ENCODE peak calls at places on chromosomes 7 and 10, in four cellular contexts. E is HCT116, L is transverse colon, J is lower leg skin. O is an unnamed sample.

GRCh38 chr7:116969371-116969902 is 16.1 kb downstream of the ST7 start:
- DNase-seq in E (no peak), L (no peak), J (no peak), O (no peak)

GRCh38 chr7:55405856-55406541 is 40.9 kb downstream of the LANCL2 start:
- DNase-seq in E (no peak), L (peak), J (no peak), O (no peak)

GRCh38 chr10:35394411-35394851 is 58.1 kb downstream of the CCNY start:
- DNase-seq in E (no peak), L (no peak), J (no peak), O (no peak)

GRCh38 chr10:67779455-67780205 is 58.4 kb downstream of the DNAJC12 start:
- DNase-seq in E (peak), L (peak), J (no peak), O (peak)

GRCh38 chr10:5921746-5922145 is 31.7 kb downstream of the FBH1 start:
- DNase-seq in E (no peak), L (no peak), J (no peak), O (no peak)

GRCh38 chr10:73467210-73467609 is 28.6 kb downstream of the PPP3CB start:
- DNase-seq in E (no peak), L (no peak), J (no peak), O (no peak)

GRCh38 chr7:123210986-123211385 is 11.2 kb upstream of the SLC13A1 start:
- DNase-seq in E (no peak), L (no peak), J (no peak), O (no peak)

GRCh38 chr7:129607471-129608120 is 3.9 kb upstream of the NRF1 start:
- DNase-seq in E (no peak), L (peak), J (no peak), O (no peak)

GRCh38 chr7:158075633-158076001 is 512.0 kb downstream of the PTPRN2 start:
- DNase-seq in E (no peak), L (no peak), J (no peak), O (no peak)

GRCh38 chr7:1498370-1499305 is 5.6 kb downstream of the INTS1 start:
- DNase-seq in E (no peak), L (no peak), J (no peak), O (no peak)

GRCh38 chr10:108104697-108105096 is 940.2 kb upstream of the SORCS1 start:
- DNase-seq in E (no peak), L (no peak), J (no peak), O (no peak)

GRCh38 chr10:90167174-90168064 is 466.0 kb downstream of the KIF20B start:
- DNase-seq in E (no peak), L (no peak), J (no peak), O (no peak)

GRCh38 chr7:132783824-132784223 is 207.6 kb upstream of the PLXNA4 start:
- DNase-seq in E (peak), L (no peak), J (peak), O (no peak)

GRCh38 chr10:54594289-54594688 is 206.7 kb downstream of the PCDH15 start:
- DNase-seq in E (no peak), L (no peak), J (no peak), O (no peak)

GRCh38 chr7:51315393-51316261 is 982 bp downstream of the COBL start:
- DNase-seq in E (peak), L (peak), J (peak), O (no peak)

GRCh38 chr10:69650589-69651261 is 20.7 kb downstream of the FAM241B start:
- DNase-seq in E (no peak), L (no peak), J (no peak), O (no peak)

GRCh38 chr7:157432541-157432956 is 95.7 kb downstream of the DNAJB6 start:
- DNase-seq in E (peak), L (peak), J (peak), O (no peak)

GRCh38 chr7:47954231-47954911 is 6.1 kb upstream of the PKD1L1 start:
- DNase-seq in E (no peak), L (no peak), J (no peak), O (no peak)

GRCh38 chr7:137146552-137146961 is 197.0 kb downstream of the PTN start:
- DNase-seq in E (no peak), L (no peak), J (no peak), O (no peak)

GRCh38 chr7:55558962-55559920 is 13.1 kb downstream of the VOPP1 start:
- DNase-seq in E (no peak), L (no peak), J (no peak), O (no peak)

GRCh38 chr7:151676759-151677158 is 157.1 kb upstream of the RHEB start:
- DNase-seq in E (no peak), L (no peak), J (peak), O (no peak)

GRCh38 chr10:83564889-83565588 is 574.3 kb upstream of the GHITM start:
- DNase-seq in E (no peak), L (no peak), J (peak), O (no peak)

GRCh38 chr10:83562381-83562780 is 576.9 kb upstream of the GHITM start:
- DNase-seq in E (no peak), L (no peak), J (no peak), O (no peak)
- TF ChIP-seq CTCF in E (no peak), L (no peak), J (no peak), O (no peak)

DNA sequence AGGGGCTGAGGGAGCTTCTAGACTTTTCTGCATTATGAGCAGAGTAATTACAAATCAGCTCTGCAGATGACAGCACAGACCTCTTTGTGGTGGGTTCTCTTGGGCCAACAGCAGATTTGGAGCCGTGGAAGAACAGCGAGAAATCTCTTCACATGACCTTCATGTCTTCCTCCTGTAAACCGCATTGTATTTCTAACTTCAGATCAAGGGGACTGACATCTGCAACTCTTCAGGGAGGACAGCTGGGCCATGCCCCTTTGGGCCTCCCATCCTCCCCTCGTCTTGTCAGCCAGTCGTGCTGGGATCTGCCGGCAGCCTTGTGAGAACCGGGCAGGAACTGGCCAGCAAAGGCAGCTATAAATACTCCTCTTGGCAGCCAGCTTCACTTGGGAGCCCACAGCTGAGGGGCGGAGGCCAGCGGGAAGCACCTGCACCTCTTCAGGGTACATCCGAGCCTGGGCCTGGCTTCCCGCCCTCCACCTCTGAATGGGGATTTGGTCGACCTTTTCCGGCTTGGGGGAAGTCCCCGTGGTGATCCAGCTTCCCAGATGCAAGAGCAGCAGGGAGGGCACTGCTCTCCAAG is 54.8 kb downstream of the STEAP1B start:
- DNase-seq in E (no peak), L (peak), J (peak), O (peak)
- TF ChIP-seq POLR2A in E (no peak), L (no peak), J (no peak), O (no peak)

DNA sequence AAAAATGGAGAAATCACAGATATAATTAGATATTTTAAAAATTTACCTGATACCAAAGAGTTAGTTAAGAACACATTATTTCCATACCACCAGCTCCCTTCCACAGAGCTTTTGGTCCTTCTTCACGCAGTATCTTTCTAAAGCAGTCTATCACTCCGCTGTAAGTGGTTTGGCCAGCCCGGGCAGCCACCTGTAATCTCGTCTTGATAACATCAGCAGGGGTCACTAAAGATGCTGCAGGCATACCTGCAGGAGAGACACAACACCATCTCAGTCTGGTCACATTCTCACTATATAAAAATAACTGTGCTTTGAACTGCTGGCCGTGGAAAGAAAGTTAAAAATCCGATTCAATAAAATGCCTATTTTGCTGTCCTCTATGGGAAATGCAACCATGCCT is 200.1 kb downstream of the SLC25A13 start:
- DNase-seq in E (no peak), L (no peak), J (no peak), O (no peak)
- TF ChIP-seq CTCF in E (no peak), L (no peak), J (no peak), O (no peak)

GRCh38 chr7:5310822-5311405 is 28.2 kb downstream of the SLC29A4 start:
- DNase-seq in E (no peak), L (no peak), J (no peak), O (no peak)
- TF ChIP-seq POLR2A in E (no peak), L (no peak), J (no peak), O (no peak)

O was measured in uterus.